ENCODE peak calls at places on chromosome 5, in five cellular contexts. One of them, this sample, is unnamed.

GRCh38 chr5:174071484-174071883 is 26.0 kb downstream of the NSG2 start:
- ATAC-seq in esophagus mucosa: no peak
- ATAC-seq in foreskin keratinocyte: no peak
- ATAC-seq in stimulated activated naive CD8-positive, alpha-beta T cell treated with anti-CD3 and anti-CD28 coated beads, Interleukin-15, Interleukin-2, amounts not matched to agents 100 U/mL and 50 U/mL, for 24 hours: no peak
- ATAC-seq in pancreas: no peak
- ATAC-seq in this sample: no peak

GRCh38 chr5:92594031-92594430 is 987.0 kb downstream of the NR2F1-AS1 start:
- ATAC-seq in stimulated activated naive CD8-positive, alpha-beta T cell treated with anti-CD3 and anti-CD28 coated beads, Interleukin-15, Interleukin-2, amounts not matched to agents 100 U/mL and 50 U/mL, for 24 hours: no peak
- ATAC-seq in esophagus mucosa: no peak
- ATAC-seq in pancreas: no peak
- ATAC-seq in foreskin keratinocyte: no peak
- ATAC-seq in this sample: no peak

GRCh38 chr5:149205625-149206523 is 64.6 kb downstream of the ABLIM3 start:
- ATAC-seq in esophagus mucosa: no peak
- ATAC-seq in pancreas: peak; percentile 47
- ATAC-seq in stimulated activated naive CD8-positive, alpha-beta T cell treated with anti-CD3 and anti-CD28 coated beads, Interleukin-15, Interleukin-2, amounts not matched to agents 100 U/mL and 50 U/mL, for 24 hours: no peak
- ATAC-seq in foreskin keratinocyte: no peak
- ATAC-seq in this sample: no peak

GRCh38 chr5:131296213-131296672 is 32.4 kb downstream of the CDC42SE2 start:
- ATAC-seq in foreskin keratinocyte: no peak
- ATAC-seq in esophagus mucosa: no peak
- ATAC-seq in stimulated activated naive CD8-positive, alpha-beta T cell treated with anti-CD3 and anti-CD28 coated beads, Interleukin-15, Interleukin-2, amounts not matched to agents 100 U/mL and 50 U/mL, for 24 hours: peak; percentile 48
- ATAC-seq in pancreas: no peak
- ATAC-seq in this sample: peak; percentile 26

GRCh38 chr5:122392224-122392623 is 80.2 kb downstream of the SNCAIP start:
- ATAC-seq in pancreas: no peak
- ATAC-seq in esophagus mucosa: no peak
- ATAC-seq in foreskin keratinocyte: no peak
- ATAC-seq in stimulated activated naive CD8-positive, alpha-beta T cell treated with anti-CD3 and anti-CD28 coated beads, Interleukin-15, Interleukin-2, amounts not matched to agents 100 U/mL and 50 U/mL, for 24 hours: no peak
- ATAC-seq in this sample: no peak

GRCh38 chr5:37786855-37787254 is 53.0 kb downstream of the GDNF start:
- ATAC-seq in foreskin keratinocyte: peak; percentile 94
- ATAC-seq in stimulated activated naive CD8-positive, alpha-beta T cell treated with anti-CD3 and anti-CD28 coated beads, Interleukin-15, Interleukin-2, amounts not matched to agents 100 U/mL and 50 U/mL, for 24 hours: no peak
- ATAC-seq in pancreas: no peak
- ATAC-seq in esophagus mucosa: peak; percentile 48
- ATAC-seq in this sample: peak; percentile 33

GRCh38 chr5:94140300-94140699 is 398.9 kb upstream of the POU5F2 start:
- ATAC-seq in stimulated activated naive CD8-positive, alpha-beta T cell treated with anti-CD3 and anti-CD28 coated beads, Interleukin-15, Interleukin-2, amounts not matched to agents 100 U/mL and 50 U/mL, for 24 hours: no peak
- ATAC-seq in foreskin keratinocyte: no peak
- ATAC-seq in pancreas: no peak
- ATAC-seq in esophagus mucosa: no peak
- ATAC-seq in this sample: no peak

GRCh38 chr5:154778534-154778933 is 23.4 kb downstream of the LARP1 start:
- ATAC-seq in pancreas: no peak
- ATAC-seq in stimulated activated naive CD8-positive, alpha-beta T cell treated with anti-CD3 and anti-CD28 coated beads, Interleukin-15, Interleukin-2, amounts not matched to agents 100 U/mL and 50 U/mL, for 24 hours: no peak
- ATAC-seq in esophagus mucosa: no peak
- ATAC-seq in foreskin keratinocyte: no peak
- ATAC-seq in this sample: peak; percentile 44

GRCh38 chr5:151315998-151316597 is 12.5 kb upstream of the SLC36A3 start:
- ATAC-seq in pancreas: peak; percentile 99
- ATAC-seq in stimulated activated naive CD8-positive, alpha-beta T cell treated with anti-CD3 and anti-CD28 coated beads, Interleukin-15, Interleukin-2, amounts not matched to agents 100 U/mL and 50 U/mL, for 24 hours: peak; percentile 62
- ATAC-seq in esophagus mucosa: peak; percentile 78
- ATAC-seq in foreskin keratinocyte: peak; percentile 82
- ATAC-seq in this sample: peak; percentile 97

GRCh38 chr5:146645382-146645781 is 129.4 kb upstream of the GPR151 start:
- ATAC-seq in stimulated activated naive CD8-positive, alpha-beta T cell treated with anti-CD3 and anti-CD28 coated beads, Interleukin-15, Interleukin-2, amounts not matched to agents 100 U/mL and 50 U/mL, for 24 hours: no peak
- ATAC-seq in pancreas: no peak
- ATAC-seq in foreskin keratinocyte: no peak
- ATAC-seq in esophagus mucosa: no peak
- ATAC-seq in this sample: no peak

GRCh38 chr5:134458676-134459403 is 47.2 kb upstream of the CDKN2AIPNL start:
- ATAC-seq in foreskin keratinocyte: no peak
- ATAC-seq in esophagus mucosa: no peak
- ATAC-seq in pancreas: no peak
- ATAC-seq in stimulated activated naive CD8-positive, alpha-beta T cell treated with anti-CD3 and anti-CD28 coated beads, Interleukin-15, Interleukin-2, amounts not matched to agents 100 U/mL and 50 U/mL, for 24 hours: no peak
- ATAC-seq in this sample: peak; percentile 17

GRCh38 chr5:169542811-169543210 is 40.8 kb upstream of the SPDL1 start:
- ATAC-seq in stimulated activated naive CD8-positive, alpha-beta T cell treated with anti-CD3 and anti-CD28 coated beads, Interleukin-15, Interleukin-2, amounts not matched to agents 100 U/mL and 50 U/mL, for 24 hours: no peak
- ATAC-seq in esophagus mucosa: no peak
- ATAC-seq in pancreas: no peak
- ATAC-seq in foreskin keratinocyte: no peak
- ATAC-seq in this sample: no peak

GRCh38 chr5:154949758-154950157 is 8.9 kb downstream of the MRPL22 start:
- ATAC-seq in stimulated activated naive CD8-positive, alpha-beta T cell treated with anti-CD3 and anti-CD28 coated beads, Interleukin-15, Interleukin-2, amounts not matched to agents 100 U/mL and 50 U/mL, for 24 hours: no peak
- ATAC-seq in pancreas: no peak
- ATAC-seq in foreskin keratinocyte: peak; percentile 16
- ATAC-seq in esophagus mucosa: no peak
- ATAC-seq in this sample: no peak

GRCh38 chr5:33608476-33609026 is 167.8 kb downstream of the TARS1 start:
- ATAC-seq in pancreas: no peak
- ATAC-seq in foreskin keratinocyte: no peak
- ATAC-seq in stimulated activated naive CD8-positive, alpha-beta T cell treated with anti-CD3 and anti-CD28 coated beads, Interleukin-15, Interleukin-2, amounts not matched to agents 100 U/mL and 50 U/mL, for 24 hours: no peak
- ATAC-seq in esophagus mucosa: no peak
- ATAC-seq in this sample: no peak

GRCh38 chr5:13585324-13585723 is 359.2 kb downstream of the DNAH5 start:
- ATAC-seq in esophagus mucosa: no peak
- ATAC-seq in stimulated activated naive CD8-positive, alpha-beta T cell treated with anti-CD3 and anti-CD28 coated beads, Interleukin-15, Interleukin-2, amounts not matched to agents 100 U/mL and 50 U/mL, for 24 hours: no peak
- ATAC-seq in foreskin keratinocyte: no peak
- ATAC-seq in pancreas: no peak
- ATAC-seq in this sample: no peak

GRCh38 chr5:67058998-67059746 is 137.4 kb downstream of the CD180 start:
- ATAC-seq in esophagus mucosa: no peak
- ATAC-seq in pancreas: peak; percentile 76
- ATAC-seq in stimulated activated naive CD8-positive, alpha-beta T cell treated with anti-CD3 and anti-CD28 coated beads, Interleukin-15, Interleukin-2, amounts not matched to agents 100 U/mL and 50 U/mL, for 24 hours: no peak
- ATAC-seq in foreskin keratinocyte: peak; percentile 55
- ATAC-seq in this sample: no peak

GRCh38 chr5:135033866-135034185 is 202 bp downstream of the PITX1 start:
- ATAC-seq in pancreas: peak; percentile 35
- ATAC-seq in esophagus mucosa: no peak
- ATAC-seq in stimulated activated naive CD8-positive, alpha-beta T cell treated with anti-CD3 and anti-CD28 coated beads, Interleukin-15, Interleukin-2, amounts not matched to agents 100 U/mL and 50 U/mL, for 24 hours: peak; percentile 15
- ATAC-seq in foreskin keratinocyte: peak; percentile 38
- ATAC-seq in this sample: no peak

GRCh38 chr5:177294632-177295031 is 8.9 kb downstream of the RAB24 start:
- ATAC-seq in pancreas: no peak
- ATAC-seq in esophagus mucosa: no peak
- ATAC-seq in stimulated activated naive CD8-positive, alpha-beta T cell treated with anti-CD3 and anti-CD28 coated beads, Interleukin-15, Interleukin-2, amounts not matched to agents 100 U/mL and 50 U/mL, for 24 hours: no peak
- ATAC-seq in foreskin keratinocyte: no peak
- ATAC-seq in this sample: no peak